ENCODE peak calls at places on chromosomes 16 and 17, in five cellular contexts. A, U, N, C and W are unnamed samples.

GRCh38 chr16:85752511-85753420 is 1.9 kb upstream of the C16orf74 start:
- DNase-seq in A (no peak), C (no peak), N (no peak), U (no peak), W (no peak)

GRCh38 chr16:28012031-28012445 is 51.5 kb downstream of the GSG1L start:
- DNase-seq in N (no peak), U (no peak), A (no peak), C (no peak), W (no peak)

GRCh38 chr16:79372504-79373184 is 227.9 kb downstream of the MAF start:
- DNase-seq in A (no peak), C (no peak), U (no peak), N (no peak), W (no peak)

GRCh38 chr17:44444735-44445105 is 55.3 kb upstream of the ITGA2B start:
- DNase-seq in U (no peak), C (no peak), A (peak; percentile 44), N (no peak), W (no peak)

GRCh38 chr17:2929881-2930533 is 133.4 kb downstream of the OR1D5 start:
- DNase-seq in N (no peak), A (no peak), U (peak; percentile 33), C (no peak), W (no peak)

GRCh38 chr17:14813649-14814048 is 451.5 kb downstream of the PMP22 start:
- DNase-seq in A (no peak), U (peak; percentile 19), C (peak; percentile 73), N (no peak), W (no peak)

GRCh38 chr17:36474571-36474970 is 11.9 kb upstream of the ZNHIT3 start:
- DNase-seq in A (no peak), U (no peak), C (no peak), N (no peak), W (no peak)

GRCh38 chr17:41367426-41368075 is 2.1 kb downstream of the KRT33B start:
- DNase-seq in U (no peak), A (peak; percentile 46), N (no peak), C (no peak), W (no peak)

GRCh38 chr17:32102697-32103096 is 39.6 kb upstream of the RHOT1 start:
- DNase-seq in A (no peak), N (no peak), U (no peak), C (no peak), W (no peak)

GRCh38 chr17:81253358-81254131 is 14.4 kb downstream of the NDUFAF8 start:
- DNase-seq in A (no peak), C (no peak), U (no peak), N (no peak), W (peak; percentile 66)

GRCh38 chr16:77842468-77842867 is 54.1 kb downstream of the VAT1L start:
- DNase-seq in C (no peak), N (no peak), U (no peak), A (no peak), W (no peak)

GRCh38 chr16:57889960-57890751 is 80.8 kb downstream of the CNGB1 start:
- DNase-seq in N (no peak), C (no peak), A (no peak), U (peak; percentile 27), W (no peak)

GRCh38 chr16:12271006-12271405 is 294.5 kb downstream of the SNX29 start:
- DNase-seq in C (no peak), U (no peak), A (no peak), N (no peak), W (no peak)

GRCh38 chr17:57284984-57285646 is 28.8 kb downstream of the MSI2 start:
- DNase-seq in C (no peak), U (no peak), A (no peak), N (no peak), W (no peak)

GRCh38 chr17:75051941-75052340 is 4.9 kb downstream of the KCTD2 start:
- DNase-seq in A (no peak), N (no peak), U (no peak), C (no peak), W (no peak)

GRCh38 chr16:1225051-1225451 is at the start of gene TPSG1:
- DNase-seq in U (no peak), N (no peak), A (no peak), C (no peak), W (no peak)

GRCh38 chr16:20285993-20286499 is 41.3 kb downstream of the GP2 start:
- DNase-seq in C (no peak), U (no peak), N (no peak), A (no peak), W (no peak)

GRCh38 chr16:31694461-31694860 is 166.8 kb downstream of the AHSP start:
- DNase-seq in N (no peak), C (no peak), U (no peak), A (no peak), W (no peak)

GRCh38 chr17:36722121-36722902 is 120.9 kb downstream of the MRM1 start:
- DNase-seq in A (no peak), U (peak; percentile 53), C (peak; percentile 83), N (peak; percentile 43), W (peak; percentile 86)

GRCh38 chr17:30565073-30565935 is 88.1 kb downstream of the GOSR1 start:
- DNase-seq in A (peak; percentile 38), U (no peak), N (no peak), C (no peak), W (no peak)

DNA sequence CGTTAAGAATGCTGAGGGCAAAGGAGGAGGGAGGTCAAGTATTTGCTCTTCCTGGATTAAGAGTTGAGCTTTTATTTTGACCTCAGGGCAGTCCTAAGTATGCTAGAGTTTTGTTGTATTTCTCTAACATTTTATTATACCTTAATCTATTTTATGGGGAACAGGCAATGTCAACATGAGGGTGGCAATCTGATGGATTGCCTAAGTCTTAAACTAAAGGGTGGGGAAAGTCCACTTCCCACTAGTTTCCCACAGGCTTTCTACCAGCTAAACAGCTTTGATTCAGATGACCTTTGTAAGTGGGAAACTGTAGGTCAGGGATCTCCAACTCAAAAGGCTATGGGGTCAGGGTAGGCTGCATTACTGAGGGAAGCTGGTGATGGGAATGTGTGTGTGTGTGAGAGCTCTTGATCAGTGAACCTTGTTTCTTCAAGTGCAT is 24.9 kb downstream of the HSD17B2 start:
- DNase-seq in A (no peak), U (no peak), C (no peak), N (no peak), W (no peak)
- H3K4me1 ChIP-seq in A (no peaks in the 10 kb centered on the region), U (no peaks in the 10 kb centered on the region), C (peaks cover 50% of the 10 kb centered on the region), N (no peaks in the 10 kb centered on the region), W (no peaks in the 10 kb centered on the region)

GRCh38 chr17:77284023-77284617 is 143.4 kb downstream of the SEC14L1 start:
- DNase-seq in A (no peak), U (no peak), N (no peak), C (no peak), W (no peak)
- H3K4me1 ChIP-seq in A (peaks cover 67% of the 10 kb centered on the region), U (peaks cover 26% of the 10 kb centered on the region), N (no peaks in the 10 kb centered on the region), C (peaks cover 32% of the 10 kb centered on the region), W (peaks cover 29% of the 10 kb centered on the region)

DNA sequence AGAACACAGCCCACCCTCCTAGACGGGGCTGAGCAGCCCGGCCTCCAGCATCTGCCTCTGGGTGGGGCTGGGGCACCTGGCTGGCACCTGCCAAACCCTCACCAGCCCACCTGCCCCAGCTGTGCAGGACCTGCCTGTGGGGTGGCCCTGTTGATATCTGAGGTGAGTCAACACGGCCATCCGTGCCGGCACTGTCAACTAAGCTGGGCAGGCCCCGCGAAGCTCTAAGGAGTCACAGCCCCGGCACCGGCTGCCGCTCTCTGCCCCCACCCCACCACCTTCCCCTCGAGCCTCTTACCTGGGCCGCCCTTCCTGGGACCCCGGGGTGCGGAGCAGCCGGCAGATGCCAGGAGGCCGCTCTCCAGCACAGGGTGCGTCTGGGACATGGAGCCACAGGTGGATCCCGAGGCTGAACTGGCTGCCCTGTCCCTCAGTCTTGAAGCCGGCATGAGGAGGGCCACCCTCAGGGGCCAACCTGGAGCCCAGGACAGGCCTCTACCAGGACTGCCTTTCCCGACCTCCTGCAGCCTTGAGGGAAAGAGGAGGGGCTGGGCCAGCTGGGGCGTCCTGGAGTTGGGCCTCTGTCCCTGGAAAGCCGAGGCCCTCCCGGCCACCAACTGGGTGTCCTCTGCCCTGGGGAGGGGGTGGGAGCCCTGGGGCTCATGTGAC is 514 bp downstream of the CBFA2T3 start:
- DNase-seq in N (no peak), A (no peak), U (no peak), C (no peak), W (no peak)
- H3K4me1 ChIP-seq in N (no peaks in the 10 kb centered on the region), A (no peaks in the 10 kb centered on the region), U (no peaks in the 10 kb centered on the region), C (peaks cover 23% of the 10 kb centered on the region), W (peaks cover 3% of the 10 kb centered on the region)

DNA sequence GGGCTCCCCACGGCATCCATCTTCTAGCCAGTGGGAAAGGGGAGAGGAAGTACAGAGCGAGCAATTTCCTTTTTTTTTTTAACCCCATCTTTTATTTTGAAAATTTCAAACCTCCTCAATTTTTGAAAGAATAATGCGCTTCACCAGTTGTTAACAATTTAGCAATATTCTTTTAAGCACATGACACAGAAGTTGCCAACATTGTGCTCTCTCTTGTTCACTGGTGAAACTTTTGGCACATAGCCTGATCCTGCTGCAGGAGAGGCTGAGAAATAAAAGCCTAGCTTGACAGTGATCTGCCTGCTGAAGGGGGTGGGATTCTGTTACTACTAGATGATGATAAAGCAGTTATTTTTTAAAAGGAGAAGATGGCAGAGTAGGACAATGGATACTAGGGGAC is 12.9 kb downstream of the NAA60 start:
- DNase-seq in N (no peak), A (no peak), C (no peak), U (no peak), W (no peak)
- H3K4me1 ChIP-seq in N (peaks cover 13% of the 10 kb centered on the region), A (peaks cover 20% of the 10 kb centered on the region), C (peaks cover 32% of the 10 kb centered on the region), U (peaks cover 26% of the 10 kb centered on the region), W (peaks cover 23% of the 10 kb centered on the region)

DNA sequence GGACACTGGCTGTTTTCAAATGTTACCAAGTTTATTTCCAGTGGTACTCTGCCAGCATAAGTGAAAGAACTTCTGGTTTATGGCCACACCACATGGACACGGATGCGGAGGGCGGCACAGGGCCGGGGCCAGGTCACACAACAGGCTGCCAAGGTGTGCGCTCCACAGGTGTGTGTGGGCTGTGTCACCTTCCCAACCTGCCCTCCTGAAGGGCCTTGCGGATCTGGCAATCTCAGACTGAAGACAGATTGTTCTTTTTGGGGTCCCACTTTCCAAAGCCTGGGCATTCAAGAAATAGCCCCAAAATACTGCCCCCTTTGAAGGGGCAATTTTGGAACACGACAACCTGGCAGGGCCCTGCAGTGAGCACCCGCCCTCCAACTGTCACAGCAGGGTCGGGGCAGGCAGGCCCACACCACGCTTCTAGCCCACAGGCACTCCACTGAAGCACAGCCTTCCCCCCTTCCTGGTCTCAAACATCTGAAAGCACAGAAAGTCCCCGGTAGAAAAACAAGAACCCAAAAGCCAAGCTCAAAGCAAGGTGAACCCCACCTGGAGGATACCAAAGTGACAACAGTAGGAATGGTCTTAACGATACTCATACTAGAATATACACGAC is 3.5 kb downstream of the CSNK1D start:
- DNase-seq in N (no peak), A (no peak), U (no peak), C (peak; percentile 55), W (peak; percentile 57)
- H3K4me1 ChIP-seq in N (peaks cover 12% of the 10 kb centered on the region), A (peaks cover 46% of the 10 kb centered on the region), U (peaks cover 57% of the 10 kb centered on the region), C (peaks cover 75% of the 10 kb centered on the region), W (peaks cover 50% of the 10 kb centered on the region)

GRCh38 chr16:72908362-72908838 is 139.5 kb downstream of the ZFHX3 start:
- DNase-seq in C (no peak), A (no peak), U (peak; percentile 84), N (no peak), W (no peak)
- H3K4me1 ChIP-seq in C (no peaks in the 10 kb centered on the region), A (no peaks in the 10 kb centered on the region), U (peaks cover 10% of the 10 kb centered on the region), N (no peaks in the 10 kb centered on the region), W (no peaks in the 10 kb centered on the region)